ENCODE peak calls at places on chromosomes 5 and 9, in seven cellular contexts. C is H9, M is IMR-90, J is neuronal stem cell, E is H1, A is mesenchymal stem cell, B is trophoblast cell. P is an unnamed sample.

GRCh38 chr5:56454219-56454862 is 221.2 kb upstream of the ANKRD55 start:
- DNase-seq in C (no peak), M (no peak), J (no peak), E (no peak), A (no peak), B (peak; percentile 97), P (no peak)

GRCh38 chr5:10567781-10568321 is 4.0 kb downstream of the ANKRD33B start:
- DNase-seq in C (no peak), M (peak; percentile 75), J (no peak), E (no peak), A (peak; percentile 59), B (peak; percentile 49), P (no peak)

GRCh38 chr5:178336889-178337785 is 104.5 kb upstream of the PHYKPL start:
- DNase-seq in C (no peak), M (no peak), J (no peak), E (no peak), A (no peak), B (no peak), P (no peak)

GRCh38 chr9:131289301-131290038 is at the start of gene PLPP7:
- DNase-seq in C (peak; percentile 86), M (peak; percentile 48), J (no peak), E (no peak), A (peak; percentile 21), B (no peak), P (peak; percentile 74)

GRCh38 chr5:101678494-101679193 is 617.4 kb downstream of the SLCO4C1 start:
- DNase-seq in C (peak; percentile 78), M (peak; percentile 47), J (peak; percentile 74), E (peak; percentile 47), A (peak; percentile 65), B (peak; percentile 85), P (peak; percentile 88)

GRCh38 chr9:37971107-37971459 is 67.2 kb upstream of the SLC25A51 start:
- DNase-seq in C (no peak), M (peak; percentile 72), J (no peak), E (no peak), A (no peak), B (no peak), P (no peak)

GRCh38 chr5:32170303-32171170 is 3.6 kb downstream of the GOLPH3 start:
- DNase-seq in C (no peak), M (peak; percentile 93), J (no peak), E (no peak), A (peak; percentile 46), B (peak; percentile 79), P (peak; percentile 43)

GRCh38 chr5:93209476-93209875 is 371.5 kb downstream of the NR2F1-AS1 start:
- DNase-seq in C (no peak), M (no peak), J (no peak), E (no peak), A (no peak), B (no peak), P (no peak)

GRCh38 chr5:64214152-64214551 is 48.5 kb downstream of the RNF180 start:
- DNase-seq in C (no peak), M (no peak), J (no peak), E (no peak), A (no peak), B (no peak), P (no peak)

GRCh38 chr5:14476791-14477435 is 104.7 kb upstream of the OTULINL start:
- DNase-seq in C (no peak), M (peak; percentile 90), J (no peak), E (no peak), A (peak; percentile 61), B (no peak), P (no peak)

GRCh38 chr5:122915717-122916399 is 70.4 kb downstream of the SNX24 start:
- DNase-seq in C (no peak), M (no peak), J (no peak), E (no peak), A (peak; percentile 45), B (no peak), P (no peak)

GRCh38 chr9:127545196-127546124 is 66.6 kb upstream of the STXBP1 start:
- DNase-seq in C (no peak), M (peak; percentile 56), J (no peak), E (no peak), A (no peak), B (peak; percentile 63), P (no peak)

GRCh38 chr5:149037819-149038218 is 25.0 kb downstream of the SH3TC2 start:
- DNase-seq in C (no peak), M (no peak), J (no peak), E (no peak), A (no peak), B (no peak), P (no peak)

GRCh38 chr5:114310666-114311065 is 51.2 kb upstream of the KCNN2 start:
- DNase-seq in C (no peak), M (no peak), J (no peak), E (no peak), A (no peak), B (no peak), P (no peak)

GRCh38 chr9:89993678-89994630 is 389.1 kb downstream of the GADD45G start:
- DNase-seq in C (no peak), M (no peak), J (no peak), E (no peak), A (peak; percentile 52), B (peak; percentile 93), P (peak; percentile 84)

GRCh38 chr9:89996106-89996505 is 391.3 kb downstream of the GADD45G start:
- DNase-seq in C (no peak), M (no peak), J (no peak), E (no peak), A (no peak), B (no peak), P (peak; percentile 30)

GRCh38 chr9:89994988-89995613 is 390.3 kb downstream of the GADD45G start:
- DNase-seq in C (no peak), M (no peak), J (no peak), E (no peak), A (no peak), B (no peak), P (no peak)

GRCh38 chr9:89991204-89991790 is 386.5 kb downstream of the GADD45G start:
- DNase-seq in C (no peak), M (no peak), J (no peak), E (no peak), A (no peak), B (no peak), P (no peak)

DNA sequence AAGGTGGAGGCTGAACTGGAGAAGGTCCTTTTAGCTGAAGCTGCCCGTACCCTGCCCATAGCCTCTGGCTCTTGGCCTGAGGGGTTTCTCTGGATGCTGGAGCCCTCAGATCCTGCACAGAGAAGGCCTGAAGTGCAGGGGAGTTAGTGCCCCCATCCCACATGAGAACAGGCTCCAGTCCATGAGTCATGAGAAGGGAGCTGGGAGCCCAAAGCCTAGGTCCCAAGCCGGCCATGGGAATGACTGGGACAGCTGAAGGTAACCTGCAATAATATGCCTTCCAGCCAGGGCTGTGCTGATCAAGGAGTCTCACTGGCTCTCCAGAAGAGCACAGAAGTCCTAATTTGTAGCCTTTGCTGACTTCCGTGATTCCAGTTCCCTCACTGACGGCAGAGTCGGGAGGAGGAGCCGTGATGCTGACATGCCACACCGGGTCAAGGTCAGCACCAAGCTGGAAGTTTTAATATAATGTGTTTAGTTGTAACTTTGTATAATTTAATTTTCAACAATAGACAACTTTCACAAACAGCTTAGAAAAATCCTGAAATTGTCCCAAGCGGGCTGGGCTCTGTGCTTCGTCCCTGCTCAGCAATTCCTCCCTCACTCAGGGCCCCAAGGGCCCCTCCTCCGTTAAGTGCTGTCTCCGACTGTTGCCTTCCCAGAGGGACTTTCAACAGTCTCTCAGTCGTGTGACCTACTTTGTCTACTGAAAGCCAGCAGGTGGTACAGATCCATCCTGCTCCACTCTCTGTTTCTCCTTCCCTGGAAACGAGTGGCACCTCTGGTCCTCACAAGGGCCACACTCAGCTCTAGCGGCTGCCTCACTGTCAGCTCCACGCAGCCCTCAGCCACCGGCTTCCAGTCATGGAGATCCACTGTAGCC is 387.8 kb downstream of the GADD45G start:
- DNase-seq in C (no peak), M (no peak), J (no peak), E (no peak), A (no peak), B (peak; percentile 97), P (peak; percentile 18)
- H3K27ac ChIP-seq in C (no peak overlapping the region), M (no peak overlapping the region), J (no peak overlapping the region), E (no peak overlapping the region), A (no peak overlapping the region), B (peak overlapping the region; percentile 42), P (no peak overlapping the region)

GRCh38 chr9:16651445-16651964 is 219.0 kb downstream of the BNC2 start:
- DNase-seq in C (no peak), M (no peak), J (no peak), E (no peak), A (no peak), B (no peak), P (no peak)
- H3K4ac ChIP-seq in C (no peak overlapping the region), M (no peak overlapping the region), J (no peak overlapping the region), E (no peak overlapping the region), A (no peak overlapping the region), B (no peak overlapping the region), P (no peak overlapping the region)

GRCh38 chr5:116572375-116573278 is 2.0 kb downstream of the SEMA6A start:
- DNase-seq in C (no peak), M (no peak), J (peak; percentile 54), E (no peak), A (peak; percentile 48), B (peak; percentile 42), P (peak; percentile 74)
- H3K27ac ChIP-seq in C (no peak overlapping the region), M (no peak overlapping the region), J (peak overlapping the region; percentile 82), E (peak overlapping the region; percentile 76), A (no peak overlapping the region), B (peak overlapping the region; percentile 98), P (peak overlapping the region; percentile 55)

GRCh38 chr9:83429229-83429628 is 109.0 kb downstream of the FRMD3 start:
- DNase-seq in C (no peak), M (no peak), J (no peak), E (no peak), A (no peak), B (no peak), P (no peak)
- H3K4ac ChIP-seq in C (no peak overlapping the region), M (no peak overlapping the region), J (no peak overlapping the region), E (no peak overlapping the region), A (no peak overlapping the region), B (no peak overlapping the region), P (no peak overlapping the region)

DNA sequence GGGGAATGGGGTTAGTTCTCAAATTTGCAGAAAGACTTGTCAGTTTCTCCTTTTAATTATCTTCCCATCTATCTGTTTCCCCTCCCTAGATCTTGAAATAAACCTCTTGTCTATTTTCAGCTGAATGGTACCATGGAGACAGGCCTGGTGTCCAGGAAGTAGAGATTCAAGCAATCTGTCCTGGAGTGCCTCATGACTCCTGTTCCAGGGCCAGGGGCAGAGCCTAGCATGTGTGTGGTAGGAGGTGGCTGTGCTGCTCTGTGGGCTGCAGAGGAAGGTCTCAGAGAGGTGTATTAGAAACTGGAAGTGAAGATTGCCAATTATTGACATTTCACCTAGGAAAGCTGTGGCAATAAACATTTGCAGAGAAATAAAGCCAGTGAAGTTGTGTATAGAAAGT is 175.8 kb upstream of the ATP10B start:
- DNase-seq in C (no peak), M (no peak), J (no peak), E (no peak), A (no peak), B (no peak), P (no peak)
- H3K27ac ChIP-seq in C (no peak overlapping the region), M (no peak overlapping the region), J (no peak overlapping the region), E (no peak overlapping the region), A (no peak overlapping the region), B (no peak overlapping the region), P (no peak overlapping the region)